ENCODE peak calls at places on chromosomes 12 and 14, in seven cellular contexts. P is thoracic aorta; W is T-helper 1 cell; V is GM23338; Z is T-cell; Y is HFFc6; D is activated T-cell treated with anti-CD3 and anti-CD28 coated beads, Interleukin-2, amount 50 U/mL, for 1 hour. E is an unnamed sample.

GRCh38 chr12:69933115-69933552 is 108.1 kb downstream of the MYRFL start:
- DNase-seq in P (no peak), W (no peak), V (peak), Z (no peak), Y (no peak), D (no peak), E (no peak)

GRCh38 chr14:55438066-55438683 is 2.2 kb downstream of the TBPL2 start:
- DNase-seq in P (no peak), W (no peak), V (peak), Z (no peak), Y (peak), D (no peak), E (no peak)

GRCh38 chr12:93373847-93374723 is 3.6 kb upstream of the NUDT4 start:
- DNase-seq in P (no peak), W (no peak), V (peak), Z (no peak), Y (no peak), D (no peak), E (no peak)

GRCh38 chr12:23066095-23066494 is 441.1 kb downstream of the ETNK1 start:
- DNase-seq in P (no peak), W (no peak), V (no peak), Z (no peak), Y (no peak), D (no peak), E (no peak)

GRCh38 chr12:49279706-49280159 is 14.9 kb downstream of the TUBA1C start:
- DNase-seq in P (no peak), W (no peak), V (peak), Z (no peak), Y (no peak), D (no peak), E (no peak)

GRCh38 chr14:55446127-55446736 is 5.8 kb upstream of the TBPL2 start:
- DNase-seq in P (peak), W (peak), V (peak), Z (peak), Y (peak), D (peak), E (no peak)

GRCh38 chr12:28507055-28507454 is 316.8 kb downstream of the CCDC91 start:
- DNase-seq in P (no peak), W (no peak), V (no peak), Z (no peak), Y (peak), D (no peak), E (no peak)

GRCh38 chr12:96422192-96422591 is 22.0 kb upstream of the CDK17 start:
- DNase-seq in P (no peak), W (no peak), V (no peak), Z (no peak), Y (no peak), D (no peak), E (no peak)

GRCh38 chr14:101150010-101150409 is 246.5 kb upstream of the RTL1 start:
- DNase-seq in P (no peak), W (no peak), V (no peak), Z (no peak), Y (no peak), D (no peak), E (no peak)

GRCh38 chr12:59030415-59030814 is 110.1 kb upstream of the LRIG3 start:
- DNase-seq in P (no peak), W (no peak), V (no peak), Z (no peak), Y (no peak), D (no peak), E (no peak)

GRCh38 chr12:84994436-84994835 is 41.6 kb downstream of the TSPAN19 start:
- DNase-seq in P (no peak), W (no peak), V (no peak), Z (no peak), Y (no peak), D (no peak), E (no peak)

GRCh38 chr12:123761841-123762714 is at the start of gene DNAH10:
- DNase-seq in P (no peak), W (peak), V (peak), Z (peak), Y (no peak), D (peak), E (no peak)

GRCh38 chr12:46523446-46523845 is 150.9 kb upstream of the SLC38A2 start:
- DNase-seq in P (no peak), W (no peak), V (no peak), Z (no peak), Y (peak), D (no peak), E (no peak)

E was measured in SIG-M5.